ENCODE peak calls at places on chromosomes 1 and 21, in four cellular contexts. Q, P, A and H are unnamed samples.

GRCh38 chr1:9726905-9727595 is 75.5 kb downstream of the PIK3CD start:
- DNase-seq in Q (no peak), P (no peak), A (no peak), H (no peak)

GRCh38 chr1:42692941-42693340 is 10.7 kb downstream of the YBX1 start:
- DNase-seq in Q (no peak), A (no peak), P (no peak), H (no peak)

GRCh38 chr1:239816090-239816812 is 275.4 kb upstream of the FMN2 start:
- DNase-seq in Q (no peak), A (no peak), P (peak), H (peak)

GRCh38 chr1:18531503-18531845 is 50.7 kb downstream of the KLHDC7A start:
- DNase-seq in P (no peak), A (no peak), Q (no peak), H (no peak)

GRCh38 chr1:150696590-150696989 is 364 bp downstream of the GOLPH3L start:
- DNase-seq in P (no peak), A (no peak), Q (peak), H (no peak)

GRCh38 chr1:78716186-78716585 is 66.6 kb downstream of the IFI44 start:
- DNase-seq in P (no peak), A (no peak), Q (no peak), H (no peak)

GRCh38 chr1:150256549-150257341 is 829 bp upstream of the CA14 start:
- DNase-seq in Q (no peak), A (no peak), P (peak), H (peak)

GRCh38 chr1:171954386-171954785 is 113.1 kb downstream of the DNM3 start:
- DNase-seq in A (no peak), P (no peak), Q (no peak), H (no peak)

GRCh38 chr1:230758705-230759354 is 11.6 kb downstream of the CAPN9 start:
- DNase-seq in P (no peak), A (no peak), Q (no peak), H (no peak)

GRCh38 chr1:1337793-1338147 is 6.7 kb downstream of the TAS1R3 start:
- DNase-seq in A (no peak), Q (peak), P (no peak), H (peak)

GRCh38 chr1:151542710-151543129 is 2.6 kb downstream of the TUFT1 start:
- DNase-seq in A (no peak), Q (no peak), P (no peak), H (no peak)

GRCh38 chr1:220170836-220171526 is 77.0 kb downstream of the IARS2 start:
- DNase-seq in Q (no peak), P (no peak), A (no peak), H (no peak)

GRCh38 chr1:52032124-52032784 is 1.4 kb downstream of the KTI12 start:
- DNase-seq in Q (peak), A (no peak), P (no peak), H (no peak)

GRCh38 chr1:113046569-113046968 is 26.4 kb upstream of the LRIG2 start:
- DNase-seq in A (no peak), P (no peak), Q (no peak), H (no peak)

GRCh38 chr1:82086739-82087138 is 286.0 kb downstream of the ADGRL2 start:
- DNase-seq in P (no peak), A (no peak), Q (no peak), H (no peak)

GRCh38 chr1:247614625-247615024 is 9.2 kb downstream of the OR2G3 start:
- DNase-seq in A (no peak), P (no peak), Q (no peak), H (no peak)

GRCh38 chr1:39189592-39190041 is 14.9 kb upstream of the MACF1 start:
- DNase-seq in A (no peak), P (peak), Q (peak), H (no peak)

GRCh38 chr1:21289127-21289526 is 1.1 kb downstream of the ECE1 start:
- DNase-seq in A (no peak), P (no peak), Q (no peak), H (no peak)

GRCh38 chr1:26025517-26025916 is 3.9 kb downstream of the EXTL1 start:
- DNase-seq in Q (no peak), P (no peak), A (no peak), H (no peak)

GRCh38 chr1:244271909-244272308 is 179.8 kb downstream of the ADSS2 start:
- DNase-seq in P (no peak), A (no peak), Q (no peak), H (no peak)

DNA sequence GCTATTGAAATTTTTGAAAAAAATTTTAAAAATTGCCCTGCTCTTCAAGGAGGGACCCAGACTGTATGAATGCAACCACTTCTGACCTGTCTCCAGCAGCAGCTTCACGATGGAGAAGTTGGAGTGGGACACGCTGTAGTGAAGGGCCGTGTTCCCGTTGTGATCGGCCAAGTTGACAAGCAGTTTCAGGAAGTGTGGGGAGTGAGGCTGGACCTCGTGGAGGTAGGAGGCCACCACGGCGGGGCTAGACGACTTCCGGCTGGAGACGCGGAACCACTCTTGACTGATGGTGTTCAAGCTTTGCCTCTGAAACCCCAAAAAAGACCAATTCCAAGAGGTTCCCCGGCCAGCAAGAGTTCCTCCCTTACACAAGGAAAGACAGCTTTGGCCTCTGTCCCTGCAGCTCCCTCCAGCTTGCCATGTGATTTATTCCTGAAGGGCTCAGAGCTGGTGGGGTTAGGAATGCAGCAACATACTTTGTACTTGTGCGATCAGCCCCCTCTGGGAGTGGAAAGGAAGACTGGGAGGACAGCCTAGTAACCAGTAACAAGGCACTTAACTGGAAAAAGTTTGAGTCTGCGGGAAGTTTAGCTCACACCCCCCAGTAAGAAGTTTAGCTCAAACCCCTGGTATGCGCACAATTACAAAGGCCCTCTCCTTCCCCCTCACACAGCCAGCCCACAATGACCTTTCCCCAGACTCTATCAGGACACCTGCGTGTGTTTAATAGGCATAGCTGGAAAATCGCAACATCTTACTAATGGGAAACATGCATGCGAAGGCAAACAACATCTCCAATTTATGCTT is 56.0 kb downstream of the KANK4 start:
- DNase-seq in Q (no peak), A (no peak), P (no peak), H (no peak)
- TF ChIP-seq NR2C2 in Q (no peak), A (no peak), P (no peak), H (no peak)

DNA sequence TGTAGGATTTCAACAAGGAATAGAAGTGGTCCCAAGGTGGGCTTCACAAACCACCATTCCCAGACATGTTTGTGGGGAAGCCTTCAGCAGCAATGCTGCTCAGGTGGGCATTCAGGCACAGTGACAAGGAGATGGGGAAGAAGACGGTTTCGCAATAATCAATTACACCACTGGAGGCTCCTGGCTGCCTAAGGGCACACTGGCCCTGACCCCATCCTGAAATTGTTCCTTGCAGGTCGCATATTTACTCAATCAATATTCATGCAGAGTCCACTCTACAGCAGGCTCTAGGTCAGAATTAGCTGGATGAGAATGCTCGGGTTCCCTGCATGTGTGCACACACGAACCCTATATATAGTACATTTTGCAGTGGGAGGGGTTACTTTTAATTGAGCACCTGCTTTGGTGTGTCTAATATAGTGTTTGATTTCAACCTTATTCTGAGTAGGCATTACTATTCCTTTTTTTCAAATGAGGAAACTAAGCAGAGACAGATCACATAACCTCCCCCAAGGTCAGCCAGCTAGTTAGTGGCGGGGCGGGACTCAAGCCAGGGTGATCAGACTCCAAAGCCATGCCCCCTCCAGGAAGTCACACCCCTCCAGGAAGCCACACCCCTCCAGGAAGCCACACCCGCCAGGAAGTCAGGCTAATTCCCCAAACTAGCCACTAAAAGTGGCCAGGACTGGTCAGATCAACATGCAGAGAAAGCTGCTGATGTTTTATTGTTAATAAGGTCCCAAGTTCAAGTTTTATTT is 106.5 kb downstream of the HLCS start:
- DNase-seq in A (no peak), P (peak), Q (peak), H (peak)
- TF ChIP-seq NR2C2 in A (no peak), P (peak), Q (peak), H (no peak)

GRCh38 chr1:16067933-16068332 is 5.5 kb downstream of the FAM131C start:
- DNase-seq in Q (no peak), A (no peak), P (no peak), H (no peak)

GRCh38 chr1:16068356-16069270 is 4.8 kb downstream of the FAM131C start:
- DNase-seq in P (no peak), A (no peak), Q (no peak), H (no peak)

GRCh38 chr1:16065197-16065576 is 8.3 kb downstream of the FAM131C start:
- DNase-seq in Q (no peak), A (no peak), P (no peak), H (no peak)

GRCh38 chr1:16066245-16066644 is 7.2 kb downstream of the FAM131C start:
- DNase-seq in P (no peak), Q (no peak), A (no peak), H (no peak)

DNA sequence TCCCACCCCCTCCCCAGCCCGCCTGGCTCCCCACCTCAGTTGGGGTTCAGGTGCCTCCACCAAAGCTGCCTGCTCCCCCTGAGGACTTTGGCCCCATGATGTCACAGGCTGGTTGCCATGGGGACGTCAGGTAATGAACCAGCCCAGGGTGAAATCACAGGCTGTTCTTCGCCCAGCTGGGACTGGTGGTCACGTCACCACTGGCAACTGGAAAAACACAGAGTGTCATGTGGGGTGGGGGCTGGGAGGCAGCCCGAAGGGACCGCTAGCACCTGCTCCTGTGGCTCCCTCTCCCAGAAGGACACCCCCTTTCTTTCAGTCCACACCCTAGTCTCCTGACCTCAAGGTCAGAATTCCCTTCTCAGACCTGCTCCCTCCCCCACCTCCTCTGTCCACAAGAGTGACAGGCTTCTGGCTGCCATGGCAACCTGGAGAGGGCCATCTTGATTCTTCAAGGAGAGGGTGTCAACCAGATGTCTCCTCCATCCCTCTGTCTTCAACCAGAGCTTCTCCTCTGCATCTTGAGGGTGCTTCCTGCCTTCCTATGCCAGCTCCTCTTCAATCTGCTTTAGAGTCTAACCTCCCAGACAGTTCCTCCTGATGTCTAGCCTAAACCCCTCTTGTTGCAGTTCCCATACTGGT is 6.2 kb downstream of the FAM131C start:
- DNase-seq in P (peak), Q (no peak), A (no peak), H (no peak)
- TF ChIP-seq NR2C2 in P (no peak), Q (no peak), A (no peak), H (no peak)

GRCh38 chr21:41950941-41951408 is 2.8 kb downstream of the C2CD2 start:
- DNase-seq in P (no peak), Q (no peak), A (no peak), H (peak)
- TF ChIP-seq NR2C2 in P (no peak), Q (no peak), A (no peak), H (no peak)

GRCh38 chr1:201739492-201740085 is 89.4 kb upstream of the IPO9 start:
- DNase-seq in A (no peak), Q (no peak), P (no peak), H (peak)
- TF ChIP-seq NR2C2 in A (no peak), Q (no peak), P (no peak), H (no peak)

DNA sequence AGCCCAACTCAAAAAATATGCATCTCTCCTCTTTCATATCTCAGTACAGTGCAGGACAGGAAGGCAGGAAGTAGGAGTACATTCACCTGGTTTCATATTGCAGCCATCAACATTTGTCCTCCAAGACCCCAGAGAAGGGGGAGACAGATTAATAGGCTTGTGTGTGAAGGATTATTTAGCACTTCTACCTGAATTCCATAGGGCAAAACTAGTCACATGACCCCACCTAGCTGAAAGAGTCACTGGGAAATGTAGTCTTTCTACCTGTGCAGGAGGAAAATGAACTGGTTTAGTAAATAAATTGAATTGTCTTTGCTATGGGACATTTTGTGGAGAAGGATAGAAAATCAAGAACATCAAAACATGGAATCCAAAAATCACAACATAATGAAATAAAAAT is 13.9 kb upstream of the TRIM33 start:
- DNase-seq in Q (peak), P (no peak), A (no peak), H (no peak)
- TF ChIP-seq NR2C2 in Q (no peak), P (no peak), A (no peak), H (no peak)

GRCh38 chr1:15141933-15142647 is 11.5 kb upstream of the TMEM51 start:
- DNase-seq in Q (no peak), A (no peak), P (no peak), H (no peak)
- TF ChIP-seq NR2C2 in Q (no peak), A (no peak), P (no peak), H (no peak)

GRCh38 chr1:161261859-161262225 is 3.3 kb downstream of the PCP4L1 start:
- DNase-seq in P (no peak), Q (no peak), A (no peak), H (no peak)

GRCh38 chr1:161259765-161260164 is 1.2 kb downstream of the PCP4L1 start:
- DNase-seq in P (no peak), A (no peak), Q (no peak), H (no peak)

GRCh38 chr1:161260939-161261858 is 2.7 kb downstream of the PCP4L1 start:
- DNase-seq in P (no peak), Q (no peak), A (no peak), H (no peak)

GRCh38 chr1:161260346-161260745 is 1.8 kb downstream of the PCP4L1 start:
- DNase-seq in Q (no peak), A (no peak), P (no peak), H (no peak)

DNA sequence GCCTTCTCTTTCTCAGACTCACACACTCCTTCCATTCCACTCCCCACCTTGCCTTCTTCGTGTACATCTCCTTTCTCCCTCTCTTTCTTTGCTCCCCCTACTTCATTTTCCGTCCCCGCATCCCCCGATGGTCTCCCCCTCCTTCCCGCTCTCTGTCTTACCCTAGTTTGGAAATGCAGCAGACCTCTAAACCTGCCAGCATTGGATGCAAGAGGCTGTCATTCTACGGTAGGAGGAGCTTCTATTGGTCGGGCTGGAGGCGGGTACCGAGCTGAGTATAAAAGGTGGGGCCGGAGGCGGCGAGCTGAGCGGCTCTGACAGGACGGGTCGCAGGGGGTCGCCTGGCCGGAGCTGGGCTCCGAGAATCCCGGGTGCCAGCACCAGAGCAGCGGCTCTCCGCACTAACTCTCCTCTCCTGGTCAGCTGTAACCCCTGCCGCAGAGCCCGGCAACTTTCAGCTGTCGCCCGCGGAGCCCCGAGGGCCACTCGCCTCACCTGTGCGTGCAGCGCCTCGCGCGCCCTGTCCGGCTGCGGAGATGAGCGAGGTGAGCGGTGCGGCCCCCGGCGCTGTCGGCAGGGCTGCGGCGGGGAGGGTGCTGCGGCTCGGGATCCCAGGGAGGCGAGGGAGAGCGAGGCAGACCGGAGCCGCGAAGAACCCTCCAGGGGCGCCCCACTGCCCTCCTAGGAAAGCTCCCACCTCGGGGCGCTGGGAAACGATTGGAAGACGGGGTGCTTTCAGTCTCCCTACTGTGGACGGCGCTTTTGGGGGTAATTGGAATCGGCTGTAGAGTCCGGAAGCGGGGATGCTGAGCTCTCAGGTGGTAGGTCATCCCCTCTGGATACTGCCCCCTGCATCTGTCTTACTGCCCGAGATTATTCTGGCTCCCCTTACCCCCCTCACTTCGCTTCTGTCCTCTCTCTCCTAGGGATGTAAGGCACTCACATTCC is at the start of gene PCP4L1:
- DNase-seq in P (no peak), A (no peak), Q (no peak), H (peak)
- TF ChIP-seq NR2C2 in P (no peak), A (no peak), Q (no peak), H (no peak)